ENCODE peak calls at places on chromosomes 11 and 22, in five cellular contexts. Y is HCT116, Q is SK-N-SH, N is H1, A is GM12878. W is an unnamed sample.
A peak's percentile ranks its signal among the peaks of the same experiment; 100 is the strongest.

GRCh38 chr11:129013737-129014475 is 71.2 kb upstream of the TP53AIP1 start:
- DNase-seq in Y (no peak), Q (no peak), N (no peak), A (no peak), W (peak; percentile 42)

GRCh38 chr11:69475866-69476714 is 5.4 kb upstream of the LINC01488 start:
- DNase-seq in Y (no peak), Q (no peak), N (peak; percentile 67), A (no peak), W (no peak)

GRCh38 chr22:48931452-48931851 is 896.2 kb downstream of the BRD1 start:
- DNase-seq in Y (no peak), Q (no peak), N (no peak), A (no peak), W (no peak)

GRCh38 chr22:40426671-40427070 is 56.3 kb downstream of the SGSM3 start:
- DNase-seq in Y (no peak), Q (no peak), N (no peak), A (no peak), W (no peak)

GRCh38 chr11:72602250-72602904 is 71.8 kb downstream of the PDE2A start:
- DNase-seq in Y (no peak), Q (no peak), N (no peak), A (no peak), W (no peak)

GRCh38 chr11:9577551-9577950 is 4.1 kb downstream of the WEE1 start:
- DNase-seq in Y (no peak), Q (no peak), N (peak; percentile 20), A (no peak), W (peak; percentile 16)

GRCh38 chr11:93528757-93529639 is 14.2 kb downstream of the SMCO4 start:
- DNase-seq in Y (no peak), Q (no peak), N (no peak), A (no peak), W (no peak)

GRCh38 chr22:23401910-23402274 is 178.2 kb downstream of the IGLL1 start:
- DNase-seq in Y (no peak), Q (peak; percentile 75), N (no peak), A (no peak), W (no peak)

GRCh38 chr22:19823638-19824196 is 31.0 kb downstream of the GNB1L start:
- DNase-seq in Y (no peak), Q (no peak), N (peak; percentile 43), A (no peak), W (peak; percentile 67)

GRCh38 chr11:57320719-57321387 is 3.9 kb downstream of the TNKS1BP1 start:
- DNase-seq in Y (no peak), Q (no peak), N (no peak), A (no peak), W (peak; percentile 74)

GRCh38 chr22:36966851-36967535 is 52.3 kb downstream of the TST start:
- DNase-seq in Y (no peak), Q (no peak), N (no peak), A (no peak), W (no peak)

GRCh38 chr22:37930270-37930951 is 23.0 kb downstream of the C22orf23 start:
- DNase-seq in Y (no peak), Q (peak; percentile 64), N (no peak), A (no peak), W (peak; percentile 38)

GRCh38 chr11:45028921-45029680 is 78.4 kb upstream of the TP53I11 start:
- DNase-seq in Y (no peak), Q (no peak), N (no peak), A (no peak), W (no peak)

GRCh38 chr11:108916290-108916689 is 251.4 kb downstream of the DDX10 start:
- DNase-seq in Y (no peak), Q (no peak), N (no peak), A (no peak), W (no peak)

GRCh38 chr11:95108159-95108611 is 18.5 kb downstream of the ENDOD1 start:
- DNase-seq in Y (no peak), Q (no peak), N (no peak), A (no peak), W (peak; percentile 30)

GRCh38 chr11:85672111-85672875 is 7.4 kb upstream of the CREBZF start:
- DNase-seq in Y (no peak), Q (no peak), N (no peak), A (no peak), W (no peak)

GRCh38 chr11:110287537-110287936 is 8.9 kb downstream of the RDX start:
- DNase-seq in Y (no peak), Q (no peak), N (no peak), A (no peak), W (no peak)

GRCh38 chr11:116284930-116285329 is 487.9 kb downstream of the BUD13 start:
- DNase-seq in Y (no peak), Q (no peak), N (no peak), A (no peak), W (no peak)

GRCh38 chr11:102794382-102794781 is 3.6 kb downstream of the MMP1 start:
- DNase-seq in Y (peak; percentile 59), Q (peak; percentile 15), N (peak; percentile 58), A (no peak), W (peak; percentile 35)

GRCh38 chr22:43852605-43853327 is 9.5 kb downstream of the SULT4A1 start:
- DNase-seq in Y (no peak), Q (no peak), N (no peak), A (no peak), W (no peak)

GRCh38 chr11:72497731-72498130 is 63.4 kb upstream of the CLPB start:
- DNase-seq in Y (no peak), Q (no peak), N (no peak), A (no peak), W (no peak)

GRCh38 chr22:22094921-22095320 is 112.3 kb upstream of the TOP3B start:
- DNase-seq in Y (no peak), Q (no peak), N (no peak), A (no peak), W (no peak)

GRCh38 chr11:68872216-68873003 is 30.7 kb upstream of the CPT1A start:
- DNase-seq in Y (no peak), Q (no peak), N (no peak), A (no peak), W (no peak)

GRCh38 chr11:85974126-85974525 is 94.8 kb downstream of the PICALM start:
- DNase-seq in Y (no peak), Q (no peak), N (no peak), A (no peak), W (no peak)

GRCh38 chr11:97772696-97773095 is 1248.1 kb upstream of the CNTN5 start:
- DNase-seq in Y (no peak), Q (peak; percentile 11), N (no peak), A (no peak), W (no peak)

GRCh38 chr11:109138200-109138599 is 283.8 kb upstream of the C11orf87 start:
- DNase-seq in Y (no peak), Q (no peak), N (no peak), A (no peak), W (no peak)

GRCh38 chr11:38710262-38710661 is 2112.2 kb upstream of the RAG2 start:
- DNase-seq in Y (no peak), Q (no peak), N (no peak), A (no peak), W (no peak)
- TF ChIP-seq JUND in Y (no peak), Q (no peak), N (no peak), A (no peak), W (no peak)

GRCh38 chr11:125348141-125348651 is 147.9 kb downstream of the FEZ1 start:
- DNase-seq in Y (no peak), Q (no peak), N (peak; percentile 60), A (no peak), W (no peak)

GRCh38 chr11:125344846-125345705 is 151.0 kb downstream of the FEZ1 start:
- DNase-seq in Y (no peak), Q (no peak), N (no peak), A (no peak), W (no peak)

GRCh38 chr11:125345706-125346561 is 150.1 kb downstream of the FEZ1 start:
- DNase-seq in Y (no peak), Q (peak; percentile 84), N (peak; percentile 87), A (no peak), W (peak; percentile 92)

GRCh38 chr11:125347261-125347585 is 148.8 kb downstream of the FEZ1 start:
- DNase-seq in Y (no peak), Q (no peak), N (no peak), A (no peak), W (no peak)

GRCh38 chr11:125346565-125347260 is 149.4 kb downstream of the FEZ1 start:
- DNase-seq in Y (no peak), Q (no peak), N (no peak), A (no peak), W (no peak)
- TF ChIP-seq JUND in Y (no peak), Q (no peak), N (no peak), A (no peak), W (no peak)

DNA sequence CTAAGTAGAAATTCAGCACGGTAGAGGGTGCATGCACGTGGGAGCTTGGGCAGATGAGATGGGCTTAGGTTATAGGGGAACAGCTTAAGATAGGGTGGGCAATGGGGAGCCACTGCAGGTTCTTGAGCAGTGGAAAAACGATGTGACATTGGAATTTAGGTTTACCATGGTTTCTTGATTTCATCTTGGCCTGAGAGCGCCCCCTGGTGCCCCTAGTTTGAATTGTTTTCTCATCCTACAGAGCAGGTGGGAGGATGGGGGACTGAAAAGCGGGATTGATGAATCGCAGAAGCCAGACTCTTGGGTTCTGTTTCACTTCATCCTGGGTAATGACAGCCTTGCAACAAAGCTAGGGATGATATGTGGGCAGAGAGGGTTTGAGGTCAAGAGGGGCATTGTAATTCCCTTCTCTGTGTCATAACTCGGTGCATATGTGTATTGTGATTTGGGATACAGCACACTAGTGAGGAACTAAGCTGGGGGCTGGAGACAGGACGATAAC is 6.7 kb upstream of the MCAM start:
- DNase-seq in Y (peak; percentile 51), Q (peak; percentile 86), N (peak; percentile 98), A (peak; percentile 37), W (peak; percentile 72)
- TF ChIP-seq JUND in Y (no peak), Q (no peak), N (no peak), A (no peak), W (no peak)

GRCh38 chr11:79503028-79503427 is 62.2 kb upstream of the TENM4 start:
- DNase-seq in Y (no peak), Q (no peak), N (no peak), A (no peak), W (no peak)

GRCh38 chr11:79506734-79507344 is 66.0 kb upstream of the TENM4 start:
- DNase-seq in Y (no peak), Q (no peak), N (no peak), A (no peak), W (no peak)

GRCh38 chr11:79507726-79508125 is 66.9 kb upstream of the TENM4 start:
- DNase-seq in Y (no peak), Q (no peak), N (no peak), A (no peak), W (no peak)

GRCh38 chr11:79501688-79502087 is 60.9 kb upstream of the TENM4 start:
- DNase-seq in Y (no peak), Q (no peak), N (no peak), A (no peak), W (no peak)

GRCh38 chr11:79506124-79506523 is 65.3 kb upstream of the TENM4 start:
- DNase-seq in Y (no peak), Q (no peak), N (no peak), A (no peak), W (no peak)
- TF ChIP-seq JUND in Y (no peak), Q (no peak), N (no peak), A (no peak), W (no peak)

GRCh38 chr11:88102595-88102929 is 72.7 kb downstream of the RAB38 start:
- DNase-seq in Y (no peak), Q (no peak), N (no peak), A (no peak), W (no peak)
- TF ChIP-seq JUND in Y (no peak), Q (no peak), N (no peak), A (no peak), W (no peak)

W was measured in T47D.